ENCODE peak calls at places on chromosomes 16 and 17, in four cellular contexts. J is kidney, L is GM13977, E is AG10803. D is an unnamed sample.
A peak's percentile ranks its signal among the peaks of the same experiment; 100 is the strongest.

GRCh38 chr17:20074489-20074888 is 65.3 kb downstream of the SPECC1 start:
- DNase-seq in J (no peak), L (no peak), E (no peak), D (peak; percentile 23)

GRCh38 chr17:59811209-59811608 is 81.5 kb downstream of the TUBD1 start:
- DNase-seq in J (no peak), L (no peak), E (peak; percentile 44), D (no peak)

GRCh38 chr16:4525069-4525468 is 13.5 kb downstream of the CDIP1 start:
- DNase-seq in J (no peak), L (no peak), E (no peak), D (no peak)

GRCh38 chr16:83606486-83607030 is 201.2 kb upstream of the HSBP1 start:
- DNase-seq in J (no peak), L (no peak), E (no peak), D (no peak)

GRCh38 chr16:70553175-70553574 is 29.6 kb downstream of the SF3B3 start:
- DNase-seq in J (no peak), L (no peak), E (peak; percentile 47), D (no peak)

GRCh38 chr16:11205754-11206459 is 50.1 kb downstream of the SOCS1 start:
- DNase-seq in J (no peak), L (no peak), E (peak; percentile 28), D (peak; percentile 41)

GRCh38 chr17:13581925-13582324 is 19.8 kb downstream of the HS3ST3A1 start:
- DNase-seq in J (no peak), L (no peak), E (no peak), D (no peak)

GRCh38 chr16:64184156-64184555 is 937.7 kb downstream of the CDH11 start:
- DNase-seq in J (no peak), L (no peak), E (peak; percentile 44), D (no peak)

GRCh38 chr17:61593404-61593803 is 2.4 kb upstream of the NACA2 start:
- DNase-seq in J (no peak), L (no peak), E (peak; percentile 38), D (no peak)

GRCh38 chr17:74163271-74163821 is 40.1 kb upstream of the RPL38 start:
- DNase-seq in J (no peak), L (no peak), E (no peak), D (no peak)

GRCh38 chr16:1538804-1539520 is 5.5 kb downstream of the TMEM204 start:
- DNase-seq in J (peak; percentile 67), L (peak; percentile 47), E (no peak), D (no peak)

DNA sequence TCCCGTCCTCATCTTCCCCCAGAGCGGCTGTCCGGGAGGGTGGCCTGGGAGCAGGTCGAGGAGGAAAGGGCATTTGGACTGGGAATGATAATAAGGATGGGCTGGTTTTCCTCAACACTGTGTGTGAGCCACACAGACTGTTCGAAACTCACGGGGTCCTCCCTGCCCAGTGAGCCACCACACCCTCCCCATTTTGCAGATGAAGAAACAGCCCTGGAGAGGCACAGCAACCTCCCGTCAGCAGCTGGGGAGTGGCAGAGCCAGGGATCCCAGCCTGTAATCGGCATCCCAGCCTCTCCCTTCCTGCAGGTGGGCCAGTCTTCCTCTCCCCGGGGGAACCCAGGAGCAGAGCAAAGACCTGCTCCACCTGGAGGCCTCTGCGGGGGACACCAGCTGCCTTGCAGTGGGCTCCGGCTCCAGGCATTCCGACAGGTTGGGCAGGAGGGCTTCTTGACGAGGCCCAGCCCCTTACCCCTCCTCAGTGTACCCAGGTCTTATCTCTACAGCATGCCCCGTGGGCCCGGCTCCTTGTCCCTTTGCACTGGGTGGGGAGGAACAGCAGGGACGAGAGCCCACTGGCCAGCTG is 23.8 kb downstream of the ENGASE start:
- DNase-seq in J (no peak), L (no peak), E (no peak), D (no peak)
- TF ChIP-seq CTCF in J (no peak), L (no peak), E (no peak), D (no peak)

GRCh38 chr16:49439050-49439449 is 65.4 kb downstream of the C16orf78 start:
- DNase-seq in J (no peak), L (no peak), E (no peak), D (no peak)

GRCh38 chr16:49442805-49443204 is 69.2 kb downstream of the C16orf78 start:
- DNase-seq in J (no peak), L (no peak), E (no peak), D (no peak)

GRCh38 chr16:49439676-49440075 is 66.1 kb downstream of the C16orf78 start:
- DNase-seq in J (no peak), L (no peak), E (no peak), D (no peak)

GRCh38 chr16:49441366-49441780 is 67.8 kb downstream of the C16orf78 start:
- DNase-seq in J (no peak), L (peak; percentile 79), E (no peak), D (peak; percentile 78)

GRCh38 chr16:49440156-49441065 is 66.8 kb downstream of the C16orf78 start:
- DNase-seq in J (no peak), L (no peak), E (no peak), D (no peak)
- TF ChIP-seq CTCF in J (no peak), L (no peak), E (no peak), D (no peak)

DNA sequence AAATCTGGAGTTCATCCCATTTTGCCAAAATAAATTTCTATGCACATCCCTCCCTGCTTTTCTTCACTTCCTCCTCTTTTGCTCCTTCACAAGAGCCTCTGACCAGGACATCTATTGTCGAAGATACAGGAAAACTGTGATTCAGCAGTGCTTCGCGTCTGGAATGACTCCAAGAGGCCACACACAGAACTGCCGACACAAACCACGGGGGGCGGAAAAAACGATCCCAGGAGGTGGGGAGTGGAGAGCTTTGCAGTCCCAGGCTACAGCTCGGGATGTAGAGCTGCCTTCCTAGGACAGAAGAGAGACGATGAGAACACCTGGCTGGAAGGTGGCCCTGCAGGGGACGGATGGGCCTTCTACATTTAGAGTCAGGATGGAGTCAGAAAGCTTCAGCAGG is 102.8 kb downstream of the XYLT1 start:
- DNase-seq in J (no peak), L (no peak), E (peak; percentile 60), D (no peak)
- TF ChIP-seq CTCF in J (no peak), L (no peak), E (peak; percentile 24), D (no peak)

GRCh38 chr17:9676084-9676483 is 30.8 kb downstream of the USP43 start:
- DNase-seq in J (no peak), L (no peak), E (no peak), D (no peak)
- TF ChIP-seq CTCF in J (peak; percentile 27), L (no peak), E (peak; percentile 44), D (no peak)

GRCh38 chr16:22762486-22762885 is 51.5 kb upstream of the HS3ST2 start:
- DNase-seq in J (no peak), L (no peak), E (no peak), D (no peak)

GRCh38 chr16:22751685-22752084 is 62.3 kb upstream of the HS3ST2 start:
- DNase-seq in J (no peak), L (no peak), E (no peak), D (no peak)

GRCh38 chr16:22754577-22754976 is 59.4 kb upstream of the HS3ST2 start:
- DNase-seq in J (no peak), L (no peak), E (no peak), D (no peak)

DNA sequence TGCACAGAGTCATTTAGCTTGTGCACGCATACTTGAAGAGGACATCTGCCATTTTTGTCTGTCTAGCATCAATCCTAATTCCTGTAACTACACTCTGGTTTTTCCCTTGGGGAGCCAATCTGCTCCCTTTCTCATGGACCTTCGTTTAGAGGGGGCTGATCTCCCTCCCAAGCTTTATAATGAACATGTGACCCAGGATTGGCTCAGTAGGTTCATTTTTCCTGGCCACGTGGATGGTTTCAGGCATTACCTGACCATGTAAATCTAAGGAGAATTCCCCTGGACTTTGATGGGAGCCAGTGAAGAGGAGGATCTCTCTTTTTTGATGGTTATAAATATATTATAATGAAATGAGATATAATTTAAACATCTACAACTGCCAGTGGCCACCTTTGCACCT is 56.8 kb upstream of the HS3ST2 start:
- DNase-seq in J (no peak), L (no peak), E (no peak), D (no peak)
- TF ChIP-seq CTCF in J (no peak), L (no peak), E (no peak), D (no peak)

DNA sequence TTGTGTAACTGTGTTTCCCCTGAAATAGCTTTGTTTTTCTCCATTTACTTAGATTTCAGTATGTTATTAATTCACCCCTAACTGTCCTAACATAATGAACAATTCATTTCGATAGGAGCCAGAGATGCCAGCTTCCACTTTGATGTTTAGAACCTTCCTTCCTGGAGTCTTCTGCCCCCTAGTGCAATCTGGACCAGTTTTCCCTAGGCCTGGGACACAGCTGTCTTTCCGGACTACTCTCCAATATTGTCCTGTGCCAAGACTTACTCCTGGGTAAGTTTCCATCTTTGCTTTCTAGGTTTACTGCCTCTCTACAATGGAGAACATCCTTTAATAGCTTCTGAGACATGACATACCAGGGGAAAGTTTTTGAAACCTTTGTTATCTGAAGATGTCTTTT is 12.8 kb downstream of the RECQL5 start:
- DNase-seq in J (no peak), L (no peak), E (no peak), D (no peak)
- TF ChIP-seq CTCF in J (no peak), L (no peak), E (peak; percentile 34), D (no peak)

GRCh38 chr16:52554334-52554733 is 7.4 kb upstream of the TOX3 start:
- DNase-seq in J (no peak), L (no peak), E (no peak), D (no peak)

GRCh38 chr16:52556083-52556482 is 9.1 kb upstream of the TOX3 start:
- DNase-seq in J (no peak), L (no peak), E (no peak), D (no peak)

GRCh38 chr16:52555572-52555971 is 8.6 kb upstream of the TOX3 start:
- DNase-seq in J (no peak), L (no peak), E (no peak), D (no peak)

GRCh38 chr16:52552643-52553042 is 5.7 kb upstream of the TOX3 start:
- DNase-seq in J (no peak), L (no peak), E (no peak), D (no peak)

GRCh38 chr16:52553322-52553721 is 6.4 kb upstream of the TOX3 start:
- DNase-seq in J (no peak), L (no peak), E (no peak), D (no peak)
- TF ChIP-seq CTCF in J (no peak), L (peak; percentile 14), E (no peak), D (no peak)

GRCh38 chr16:77582956-77583355 is 139.4 kb upstream of the NUDT7 start:
- DNase-seq in J (no peak), L (no peak), E (no peak), D (no peak)
- TF ChIP-seq CTCF in J (no peak), L (no peak), E (no peak), D (no peak)

DNA sequence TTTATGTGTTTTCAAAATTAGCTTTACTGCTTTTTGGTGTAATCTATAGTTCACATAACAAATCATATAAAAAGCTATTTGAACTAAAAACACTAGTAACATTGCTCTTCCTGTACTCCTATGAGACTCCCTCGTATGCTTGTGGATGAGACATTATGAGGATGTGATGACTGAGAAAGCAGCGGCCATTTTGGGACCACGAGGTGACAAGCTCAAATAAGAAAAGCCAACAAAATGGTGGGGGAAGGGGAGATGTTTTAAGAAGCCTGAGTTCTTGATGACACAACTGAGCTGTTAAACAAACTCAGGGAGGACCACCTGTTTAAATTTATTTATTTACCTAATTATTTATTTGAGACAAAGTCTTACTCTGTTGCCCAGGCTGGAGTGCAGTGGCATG is 4.5 kb downstream of the CCL18 start:
- DNase-seq in J (no peak), L (no peak), E (no peak), D (no peak)
- TF ChIP-seq CTCF in J (no peak), L (no peak), E (no peak), D (no peak)

GRCh38 chr16:88074041-88074440 is 122.8 kb downstream of the BANP start:
- DNase-seq in J (peak; percentile 42), L (no peak), E (no peak), D (no peak)
- TF ChIP-seq CTCF in J (no peak), L (no peak), E (no peak), D (no peak)

D was measured in GM20000.